ENCODE peak calls at places on chromosomes 5 and 9, in six cellular contexts. L is RWPE1; C is adrenal gland; F is neural crest cell; N is GM20000; S is CD8-positive, alpha-beta T cell. T is an unnamed sample.

GRCh38 chr5:91058575-91058974 is 324.5 kb downstream of the ARRDC3 start:
- DNase-seq in S (no peak), F (no peak), C (peak; percentile 76), N (no peak), L (peak; percentile 73), T (no peak)

GRCh38 chr5:45642370-45642769 is 53.8 kb downstream of the HCN1 start:
- DNase-seq in C (no peak), S (no peak), F (no peak), L (no peak), N (no peak), T (no peak)

GRCh38 chr9:128422783-128423150 is 2.1 kb downstream of the CERCAM start:
- DNase-seq in F (no peak), N (no peak), C (no peak), L (no peak), S (no peak), T (no peak)

GRCh38 chr9:128899566-128900322 is 17.8 kb downstream of the LRRC8A start:
- DNase-seq in C (no peak), L (peak; percentile 67), N (no peak), F (no peak), S (no peak), T (no peak)

GRCh38 chr9:112268421-112268820 is 65.0 kb downstream of the PTBP3 start:
- DNase-seq in F (no peak), N (no peak), L (no peak), C (no peak), S (no peak), T (no peak)

GRCh38 chr5:151757233-151758140 is 944 bp downstream of the ATOX1 start:
- DNase-seq in F (no peak), L (peak; percentile 40), C (peak; percentile 37), S (no peak), N (peak; percentile 42), T (no peak)

GRCh38 chr9:19405771-19406170 is 3.0 kb upstream of the ACER2 start:
- DNase-seq in L (no peak), N (no peak), S (no peak), F (no peak), C (no peak), T (no peak)

GRCh38 chr5:142667808-142668207 is 18.1 kb downstream of the FGF1 start:
- DNase-seq in S (no peak), N (no peak), F (no peak), L (no peak), C (no peak), T (no peak)

GRCh38 chr9:132012704-132013345 is 66.8 kb downstream of the MED27 start:
- DNase-seq in S (no peak), C (no peak), F (no peak), N (no peak), L (no peak), T (no peak)

GRCh38 chr5:31982661-31983060 is 191.5 kb downstream of the GOLPH3 start:
- DNase-seq in L (no peak), N (no peak), F (no peak), S (no peak), C (no peak), T (no peak)

GRCh38 chr9:130531670-130532069 is 47.7 kb upstream of the FUBP3 start:
- DNase-seq in C (no peak), L (no peak), F (no peak), N (no peak), S (no peak), T (no peak)

GRCh38 chr5:68046445-68046844 is 169.1 kb upstream of the PIK3R1 start:
- DNase-seq in C (peak; percentile 54), N (no peak), S (no peak), L (peak; percentile 95), F (no peak), T (no peak)

GRCh38 chr9:116369706-116370105 is 216.1 kb downstream of the PAPPA start:
- DNase-seq in N (no peak), C (no peak), S (no peak), L (no peak), F (no peak), T (no peak)

GRCh38 chr9:91903126-91903911 is 46.7 kb downstream of the ROR2 start:
- DNase-seq in C (no peak), S (no peak), F (no peak), N (no peak), L (no peak), T (no peak)

GRCh38 chr9:137077010-137077747 is at the start of gene UAP1L1:
- DNase-seq in N (peak; percentile 92), F (no peak), L (no peak), S (peak; percentile 41), C (peak; percentile 82), T (no peak)

GRCh38 chr5:138975098-138975847 is 100.1 kb upstream of the LRRTM2 start:
- DNase-seq in F (no peak), C (peak; percentile 94), N (no peak), S (no peak), L (no peak), T (no peak)

GRCh38 chr5:38923661-38924451 is 78.0 kb downstream of the OSMR start:
- DNase-seq in L (no peak), F (no peak), N (no peak), S (no peak), C (no peak), T (no peak)

DNA sequence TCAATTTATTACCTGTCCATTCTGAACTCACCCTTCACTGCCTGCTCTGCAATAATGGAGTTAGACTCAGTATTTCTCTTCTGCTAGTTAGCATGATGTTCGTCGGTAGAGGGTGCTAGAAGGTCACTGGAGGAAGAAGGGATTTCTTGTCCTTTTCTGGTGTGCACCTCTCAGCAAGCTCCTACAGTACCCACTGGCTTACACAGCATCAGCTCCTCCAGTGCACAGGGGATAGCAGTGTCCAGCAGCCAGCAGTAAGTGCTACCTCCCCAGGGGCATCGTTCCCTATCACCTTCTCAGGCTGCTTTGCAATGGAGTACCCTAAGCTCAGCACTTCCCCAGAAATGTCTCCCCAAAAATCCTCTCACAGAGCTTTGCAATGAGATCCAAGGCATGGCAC is 45.9 kb upstream of the APC start:
- DNase-seq in F (no peak), L (no peak), N (no peak), C (no peak), S (no peak), T (no peak)
- TF ChIP-seq CTCF in F (peak; percentile 33), L (no peak), N (no peak), C (no peak), S (no peak), T (peak; percentile 32)

GRCh38 chr5:41636605-41637004 is 126.2 kb upstream of the PLCXD3 start:
- DNase-seq in L (no peak), F (peak; percentile 7), S (no peak), N (peak; percentile 7), C (no peak), T (no peak)
- TF ChIP-seq CTCF in L (no peak), F (peak; percentile 51), S (no peak), N (no peak), C (no peak), T (peak; percentile 51)

GRCh38 chr9:88583901-88584596 is 49.1 kb downstream of the NXNL2 start:
- DNase-seq in N (no peak), S (no peak), L (peak; percentile 25), F (no peak), C (no peak), T (no peak)
- TF ChIP-seq CTCF in N (no peak), S (no peak), L (no peak), F (no peak), C (no peak), T (no peak)

DNA sequence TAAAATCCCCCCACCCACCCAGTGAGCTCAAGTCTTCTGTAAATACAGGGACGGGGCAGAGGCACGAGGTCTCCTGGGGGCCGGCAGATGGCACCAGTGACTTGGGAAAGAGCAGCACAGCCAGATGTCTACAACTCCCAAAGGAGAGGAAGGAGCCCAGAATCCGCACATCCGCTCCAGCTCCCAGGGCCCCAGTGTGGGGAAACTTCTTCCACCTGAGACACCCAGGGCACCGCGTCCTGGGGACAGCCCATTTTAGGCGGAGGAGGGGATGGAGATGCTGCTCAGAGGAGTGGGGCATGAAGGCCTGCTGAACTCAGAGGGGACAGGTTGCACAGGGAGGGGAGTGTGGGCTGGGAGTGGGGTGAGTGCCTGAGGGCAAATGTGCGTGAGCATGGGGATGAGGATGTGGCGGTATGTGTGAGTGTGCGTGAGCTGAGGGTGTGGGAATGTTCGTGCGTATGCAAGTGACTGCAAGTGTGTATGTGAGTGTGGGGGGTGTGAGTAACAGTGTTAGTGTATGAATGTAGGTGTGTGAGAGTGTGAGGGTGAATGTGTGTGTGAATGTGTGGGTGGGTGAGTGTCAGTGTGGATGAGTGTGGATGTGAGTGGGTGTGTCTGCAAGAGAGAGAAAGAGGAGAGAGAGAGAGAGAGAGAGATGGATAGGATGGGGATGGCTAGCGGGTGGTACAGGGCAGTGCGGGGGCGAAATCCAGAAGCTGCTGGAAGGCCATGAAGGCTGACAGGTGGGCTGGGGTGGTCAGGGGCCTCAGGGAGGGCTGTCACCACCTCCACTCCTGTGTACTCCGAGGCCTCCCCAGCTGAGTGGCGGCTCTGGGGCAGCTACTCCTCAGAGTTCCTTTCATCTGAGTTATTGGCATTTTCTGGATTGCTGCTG is 63.5 kb downstream of the DUSP1 start:
- DNase-seq in L (peak; percentile 72), S (no peak), N (no peak), F (peak; percentile 32), C (peak; percentile 66), T (no peak)
- TF ChIP-seq CTCF in L (peak; percentile 86), S (no peak), N (peak; percentile 23), F (peak; percentile 63), C (peak; percentile 35), T (peak; percentile 60)

GRCh38 chr9:109098221-109098959 is 21.4 kb downstream of the TMEM245 start:
- DNase-seq in S (no peak), C (peak; percentile 47), L (no peak), N (no peak), F (no peak), T (no peak)
- TF ChIP-seq CTCF in S (no peak), C (peak; percentile 33), L (no peak), N (no peak), F (peak; percentile 32), T (peak; percentile 32)

GRCh38 chr9:77215874-77216273 is 38.5 kb downstream of the VPS13A start:
- DNase-seq in N (no peak), S (no peak), L (no peak), C (no peak), F (no peak), T (no peak)
- TF ChIP-seq CTCF in N (no peak), S (no peak), L (no peak), C (no peak), F (no peak), T (no peak)

GRCh38 chr9:18060304-18060934 is 413.5 kb upstream of the ADAMTSL1 start:
- DNase-seq in L (peak; percentile 8), S (no peak), C (no peak), N (no peak), F (no peak), T (no peak)
- TF ChIP-seq CTCF in L (peak; percentile 52), S (no peak), C (no peak), N (no peak), F (peak; percentile 59), T (peak; percentile 47)